ENCODE peak calls at places on chromosomes 13 and 19, in ten cellular contexts. One of them, this sample, is unnamed.

GRCh38 chr13:37534181-37534580 is 64.4 kb downstream of the POSTN start:
- DNase-seq in anterior cingulate cortex: no peak
- DNase-seq in astrocyte of the spinal cord: peak
- DNase-seq in glutamatergic neuron: no peak
- DNase-seq in activated T-cell treated with anti-CD3 and anti-CD28 coated beads for 48 hours: no peak
- DNase-seq in stimulated activated CD8-positive, alpha-beta memory T cell treated with anti-CD3 and anti-CD28 coated beads, Interleukin-7, amount 100 ng/mL, for 1 hour: no peak
- DNase-seq in left cardiac atrium: no peak
- DNase-seq in SJSA1: peak
- DNase-seq in HFFc6: peak
- DNase-seq in cerebellar cortex: no peak
- DNase-seq in this sample: no peak

GRCh38 chr13:101140087-101140770 is 276.1 kb downstream of the NALCN start:
- DNase-seq in anterior cingulate cortex: no peak
- DNase-seq in astrocyte of the spinal cord: no peak
- DNase-seq in glutamatergic neuron: no peak
- DNase-seq in activated T-cell treated with anti-CD3 and anti-CD28 coated beads for 48 hours: no peak
- DNase-seq in stimulated activated CD8-positive, alpha-beta memory T cell treated with anti-CD3 and anti-CD28 coated beads, Interleukin-7, amount 100 ng/mL, for 1 hour: no peak
- DNase-seq in left cardiac atrium: no peak
- DNase-seq in SJSA1: no peak
- DNase-seq in HFFc6: no peak
- DNase-seq in cerebellar cortex: peak
- DNase-seq in this sample: no peak

GRCh38 chr13:44317752-44318550 is 55.7 kb upstream of the SERP2 start:
- DNase-seq in anterior cingulate cortex: no peak
- DNase-seq in astrocyte of the spinal cord: peak
- DNase-seq in glutamatergic neuron: no peak
- DNase-seq in activated T-cell treated with anti-CD3 and anti-CD28 coated beads for 48 hours: no peak
- DNase-seq in stimulated activated CD8-positive, alpha-beta memory T cell treated with anti-CD3 and anti-CD28 coated beads, Interleukin-7, amount 100 ng/mL, for 1 hour: no peak
- DNase-seq in left cardiac atrium: no peak
- DNase-seq in SJSA1: no peak
- DNase-seq in HFFc6: no peak
- DNase-seq in cerebellar cortex: no peak
- DNase-seq in this sample: no peak

GRCh38 chr13:107271226-107271625 is 703.3 kb upstream of the ARGLU1 start:
- DNase-seq in anterior cingulate cortex: no peak
- DNase-seq in astrocyte of the spinal cord: peak
- DNase-seq in glutamatergic neuron: no peak
- DNase-seq in activated T-cell treated with anti-CD3 and anti-CD28 coated beads for 48 hours: no peak
- DNase-seq in stimulated activated CD8-positive, alpha-beta memory T cell treated with anti-CD3 and anti-CD28 coated beads, Interleukin-7, amount 100 ng/mL, for 1 hour: no peak
- DNase-seq in left cardiac atrium: no peak
- DNase-seq in SJSA1: no peak
- DNase-seq in HFFc6: no peak
- DNase-seq in cerebellar cortex: peak
- DNase-seq in this sample: peak

GRCh38 chr19:18506545-18506944 is 15.3 kb downstream of the ELL start:
- DNase-seq in anterior cingulate cortex: no peak
- DNase-seq in astrocyte of the spinal cord: no peak
- DNase-seq in glutamatergic neuron: no peak
- DNase-seq in activated T-cell treated with anti-CD3 and anti-CD28 coated beads for 48 hours: no peak
- DNase-seq in stimulated activated CD8-positive, alpha-beta memory T cell treated with anti-CD3 and anti-CD28 coated beads, Interleukin-7, amount 100 ng/mL, for 1 hour: no peak
- DNase-seq in left cardiac atrium: no peak
- DNase-seq in SJSA1: no peak
- DNase-seq in HFFc6: no peak
- DNase-seq in cerebellar cortex: no peak
- DNase-seq in this sample: no peak

GRCh38 chr13:111152836-111153235 is 37.7 kb downstream of the ARHGEF7 start:
- DNase-seq in anterior cingulate cortex: no peak
- DNase-seq in astrocyte of the spinal cord: no peak
- DNase-seq in glutamatergic neuron: no peak
- DNase-seq in activated T-cell treated with anti-CD3 and anti-CD28 coated beads for 48 hours: no peak
- DNase-seq in stimulated activated CD8-positive, alpha-beta memory T cell treated with anti-CD3 and anti-CD28 coated beads, Interleukin-7, amount 100 ng/mL, for 1 hour: no peak
- DNase-seq in left cardiac atrium: no peak
- DNase-seq in SJSA1: no peak
- DNase-seq in HFFc6: no peak
- DNase-seq in cerebellar cortex: no peak
- DNase-seq in this sample: no peak

GRCh38 chr13:50400035-50400726 is 384.9 kb downstream of the KCNRG start:
- DNase-seq in anterior cingulate cortex: peak
- DNase-seq in astrocyte of the spinal cord: no peak
- DNase-seq in glutamatergic neuron: no peak
- DNase-seq in activated T-cell treated with anti-CD3 and anti-CD28 coated beads for 48 hours: no peak
- DNase-seq in stimulated activated CD8-positive, alpha-beta memory T cell treated with anti-CD3 and anti-CD28 coated beads, Interleukin-7, amount 100 ng/mL, for 1 hour: no peak
- DNase-seq in left cardiac atrium: peak
- DNase-seq in SJSA1: no peak
- DNase-seq in HFFc6: no peak
- DNase-seq in cerebellar cortex: peak
- DNase-seq in this sample: no peak

GRCh38 chr13:111177081-111177711 is 62.1 kb downstream of the ARHGEF7 start:
- DNase-seq in anterior cingulate cortex: peak
- DNase-seq in astrocyte of the spinal cord: peak
- DNase-seq in glutamatergic neuron: no peak
- DNase-seq in activated T-cell treated with anti-CD3 and anti-CD28 coated beads for 48 hours: no peak
- DNase-seq in stimulated activated CD8-positive, alpha-beta memory T cell treated with anti-CD3 and anti-CD28 coated beads, Interleukin-7, amount 100 ng/mL, for 1 hour: no peak
- DNase-seq in left cardiac atrium: peak
- DNase-seq in SJSA1: peak
- DNase-seq in HFFc6: no peak
- DNase-seq in cerebellar cortex: no peak
- DNase-seq in this sample: peak

GRCh38 chr19:14023404-14024235 is 4.3 kb upstream of the RLN3 start:
- DNase-seq in anterior cingulate cortex: no peak
- DNase-seq in astrocyte of the spinal cord: peak
- DNase-seq in glutamatergic neuron: peak
- DNase-seq in activated T-cell treated with anti-CD3 and anti-CD28 coated beads for 48 hours: no peak
- DNase-seq in stimulated activated CD8-positive, alpha-beta memory T cell treated with anti-CD3 and anti-CD28 coated beads, Interleukin-7, amount 100 ng/mL, for 1 hour: no peak
- DNase-seq in left cardiac atrium: peak
- DNase-seq in SJSA1: no peak
- DNase-seq in HFFc6: no peak
- DNase-seq in cerebellar cortex: peak
- DNase-seq in this sample: peak

GRCh38 chr13:96851856-96852255 is 142.4 kb downstream of the OXGR1 start:
- DNase-seq in anterior cingulate cortex: no peak
- DNase-seq in astrocyte of the spinal cord: no peak
- DNase-seq in glutamatergic neuron: peak
- DNase-seq in activated T-cell treated with anti-CD3 and anti-CD28 coated beads for 48 hours: no peak
- DNase-seq in stimulated activated CD8-positive, alpha-beta memory T cell treated with anti-CD3 and anti-CD28 coated beads, Interleukin-7, amount 100 ng/mL, for 1 hour: no peak
- DNase-seq in left cardiac atrium: no peak
- DNase-seq in SJSA1: no peak
- DNase-seq in HFFc6: no peak
- DNase-seq in cerebellar cortex: no peak
- DNase-seq in this sample: no peak